ENCODE peak calls at places on chromosomes 6 and 20, in six cellular contexts. V, P, H, G, J and Q are unnamed samples.

GRCh38 chr6:108453601-108454157 is 107.0 kb upstream of the FOXO3 start:
- DNase-seq in V (peak; percentile 42), P (no peak), H (no peak), G (no peak), J (no peak), Q (peak; percentile 85)

GRCh38 chr6:129297592-129297991 is 412.4 kb downstream of the ARHGAP18 start:
- DNase-seq in V (no peak), P (no peak), H (no peak), G (peak; percentile 6), J (no peak), Q (no peak)

GRCh38 chr6:33085627-33086026 is 9.8 kb downstream of the HLA-DPB1 start:
- DNase-seq in V (no peak), P (no peak), H (no peak), G (no peak), J (no peak), Q (no peak)

GRCh38 chr6:157791461-157791860 is 31.6 kb upstream of the SNX9 start:
- DNase-seq in V (no peak), P (no peak), H (no peak), G (no peak), J (no peak), Q (no peak)

GRCh38 chr6:2476376-2476775 is 231.0 kb upstream of the GMDS start:
- DNase-seq in V (peak; percentile 66), P (no peak), H (peak; percentile 81), G (peak; percentile 90), J (no peak), Q (no peak)

GRCh38 chr6:122063090-122063489 is 336.4 kb upstream of the HSF2 start:
- DNase-seq in V (no peak), P (no peak), H (no peak), G (no peak), J (peak; percentile 18), Q (no peak)

GRCh38 chr6:107667790-107668189 is 156.3 kb downstream of the SCML4 start:
- DNase-seq in V (no peak), P (no peak), H (no peak), G (no peak), J (no peak), Q (no peak)

GRCh38 chr6:123182998-123183397 is 187.0 kb downstream of the CLVS2 start:
- DNase-seq in V (no peak), P (no peak), H (no peak), G (no peak), J (no peak), Q (no peak)

GRCh38 chr6:150276168-150276958 is 92.4 kb upstream of the IYD start:
- DNase-seq in V (no peak), P (no peak), H (no peak), G (no peak), J (no peak), Q (no peak)

GRCh38 chr6:40504274-40504673 is 82.9 kb downstream of the LRFN2 start:
- DNase-seq in V (peak; percentile 18), P (no peak), H (no peak), G (no peak), J (no peak), Q (no peak)

GRCh38 chr6:8947900-8948299 is 512.6 kb upstream of the SLC35B3 start:
- DNase-seq in V (no peak), P (no peak), H (no peak), G (no peak), J (no peak), Q (no peak)

GRCh38 chr6:130018830-130019795 is 732 bp downstream of the L3MBTL3 start:
- DNase-seq in V (peak; percentile 64), P (peak; percentile 56), H (peak; percentile 20), G (peak; percentile 19), J (peak; percentile 76), Q (peak; percentile 39)

GRCh38 chr6:168088161-168089106 is 9.4 kb upstream of the FRMD1 start:
- DNase-seq in V (peak; percentile 24), P (peak; percentile 66), H (no peak), G (no peak), J (peak; percentile 85), Q (no peak)

GRCh38 chr6:107656381-107656780 is 166.5 kb downstream of the SOBP start:
- DNase-seq in V (no peak), P (no peak), H (no peak), G (no peak), J (no peak), Q (no peak)

GRCh38 chr20:23227274-23227673 is 123.3 kb upstream of the NXT1 start:
- DNase-seq in V (no peak), P (no peak), H (no peak), G (no peak), J (no peak), Q (no peak)

GRCh38 chr6:150620763-150621162 is 21.1 kb downstream of the PLEKHG1 start:
- DNase-seq in V (no peak), P (no peak), H (no peak), G (no peak), J (no peak), Q (no peak)

GRCh38 chr6:126804255-126805064 is 314.0 kb upstream of the RSPO3 start:
- DNase-seq in V (peak; percentile 71), P (peak; percentile 74), H (peak; percentile 10), G (peak; percentile 63), J (peak; percentile 59), Q (peak; percentile 55)

GRCh38 chr6:25342784-25343183 is 63.6 kb downstream of the CARMIL1 start:
- DNase-seq in V (peak; percentile 71), P (no peak), H (no peak), G (no peak), J (no peak), Q (no peak)

GRCh38 chr6:145276746-145277145 is 458.6 kb downstream of the EPM2A start:
- DNase-seq in V (peak; percentile 18), P (no peak), H (no peak), G (no peak), J (peak; percentile 31), Q (no peak)

GRCh38 chr6:84027340-84028183 is 6.0 kb upstream of the MRAP2 start:
- DNase-seq in V (peak; percentile 86), P (no peak), H (peak; percentile 33), G (peak; percentile 74), J (no peak), Q (no peak)

GRCh38 chr6:56864171-56864616 is 90.7 kb upstream of the BEND6 start:
- DNase-seq in V (no peak), P (no peak), H (no peak), G (peak; percentile 75), J (no peak), Q (no peak)

GRCh38 chr20:3090565-3090964 is 6.0 kb upstream of the AVP start:
- DNase-seq in V (no peak), P (no peak), H (no peak), G (no peak), J (no peak), Q (no peak)

GRCh38 chr6:84652356-84653026 is 111.9 kb downstream of the TBX18 start:
- DNase-seq in V (peak; percentile 80), P (no peak), H (peak; percentile 23), G (peak; percentile 87), J (no peak), Q (no peak)

GRCh38 chr6:47780510-47781356 is 1.1 kb upstream of the OPN5 start:
- DNase-seq in V (peak; percentile 75), P (peak; percentile 79), H (peak; percentile 32), G (peak; percentile 89), J (peak; percentile 66), Q (peak; percentile 54)

GRCh38 chr6:136289327-136289578 is 393 bp downstream of the BCLAF1 start:
- DNase-seq in V (peak; percentile 97), P (peak; percentile 95), H (peak; percentile 91), G (peak; percentile 82), J (peak; percentile 96), Q (peak; percentile 90)

GRCh38 chr20:37907677-37908397 is 4.9 kb downstream of the VSTM2L start:
- DNase-seq in V (peak; percentile 86), P (peak; percentile 55), H (peak; percentile 91), G (peak; percentile 93), J (peak; percentile 85), Q (no peak)

GRCh38 chr20:34093895-34094294 is 18.1 kb downstream of the EIF2S2 start:
- DNase-seq in V (no peak), P (no peak), H (no peak), G (no peak), J (no peak), Q (no peak)
- H3F3A ChIP-seq in V (peaks cover 87% of the 10 kb centered on the region), P (peaks cover 16% of the 10 kb centered on the region), H (peaks cover 97% of the 10 kb centered on the region), G (peaks cover 20% of the 10 kb centered on the region), J (peaks cover 30% of the 10 kb centered on the region), Q (peaks cover 65% of the 10 kb centered on the region)

GRCh38 chr6:28709478-28710349 is 184.0 kb downstream of the GPX5 start:
- DNase-seq in V (no peak), P (peak; percentile 68), H (no peak), G (no peak), J (peak; percentile 84), Q (no peak)
- H3K4me3 ChIP-seq in V (peak overlapping the region; percentile 45), P (peak overlapping the region; percentile 93), H (peak overlapping the region; percentile 69), G (no peak overlapping the region), J (peak overlapping the region; percentile 63), Q (no peak overlapping the region)

DNA sequence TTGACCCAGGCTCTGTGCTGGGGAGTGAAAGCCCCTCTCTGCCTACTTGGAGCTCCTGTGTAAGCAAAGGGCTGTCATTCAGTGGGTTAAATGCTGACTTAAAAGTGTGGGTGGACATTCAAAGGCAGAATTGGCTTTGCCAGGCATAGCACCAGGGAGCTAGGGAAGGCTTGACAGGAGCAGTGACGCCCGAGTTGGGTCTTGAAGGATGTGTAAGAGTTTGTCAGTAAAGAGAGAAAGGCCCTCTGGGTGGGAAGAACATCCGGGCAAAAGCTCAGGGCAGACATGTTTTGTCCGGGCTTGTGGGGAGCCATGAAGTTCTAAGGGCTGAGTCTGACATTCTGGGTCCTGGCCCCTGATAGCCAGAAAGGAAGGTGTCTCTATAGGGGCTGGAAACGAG is 27.9 kb upstream of the CHMP4B start:
- DNase-seq in V (no peak), P (no peak), H (no peak), G (no peak), J (no peak), Q (no peak)
- H3F3A ChIP-seq in V (no peaks in the 10 kb centered on the region), P (no peaks in the 10 kb centered on the region), H (peaks cover 32% of the 10 kb centered on the region), G (no peaks in the 10 kb centered on the region), J (no peaks in the 10 kb centered on the region), Q (peaks cover 22% of the 10 kb centered on the region)

GRCh38 chr20:58596244-58597010 is 54.7 kb upstream of the STX16 start:
- DNase-seq in V (peak; percentile 39), P (no peak), H (no peak), G (no peak), J (no peak), Q (no peak)

GRCh38 chr20:58597021-58597940 is 53.8 kb upstream of the STX16 start:
- DNase-seq in V (peak; percentile 62), P (no peak), H (no peak), G (no peak), J (peak; percentile 67), Q (no peak)

GRCh38 chr20:58592076-58592695 is 58.9 kb upstream of the STX16 start:
- DNase-seq in V (no peak), P (no peak), H (no peak), G (no peak), J (no peak), Q (no peak)

GRCh38 chr20:58595167-58595566 is 55.9 kb upstream of the STX16 start:
- DNase-seq in V (no peak), P (no peak), H (no peak), G (peak; percentile 13), J (no peak), Q (no peak)

DNA sequence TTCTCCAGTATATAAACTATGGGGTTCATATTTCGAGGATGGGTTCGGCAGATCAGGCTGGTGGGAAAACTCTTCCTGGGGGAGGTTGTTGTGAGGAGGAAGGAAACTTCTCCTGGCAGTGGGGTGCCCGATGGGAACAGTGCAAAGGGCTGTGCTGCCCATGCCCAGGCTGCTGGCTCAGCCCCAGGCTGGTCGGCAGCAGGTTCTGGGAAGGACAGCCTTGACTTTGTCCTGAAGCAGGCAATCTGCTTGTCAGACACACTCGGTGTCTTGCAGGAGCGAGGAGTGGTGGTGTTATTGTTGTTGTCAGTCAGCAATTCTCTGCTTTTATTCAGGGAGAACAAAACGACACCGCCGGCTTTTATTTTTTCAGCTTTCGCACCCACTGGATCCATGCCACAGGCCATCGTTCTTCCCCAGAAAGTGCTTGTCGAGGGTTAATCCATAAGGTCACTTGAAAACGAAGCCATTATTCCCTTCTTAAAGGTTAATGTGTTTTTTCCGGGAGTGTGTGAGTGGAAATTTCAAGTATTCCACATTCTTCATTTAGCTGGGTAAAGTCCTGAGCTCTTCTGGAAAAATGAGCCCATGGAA is 57.1 kb upstream of the STX16 start:
- DNase-seq in V (no peak), P (no peak), H (no peak), G (no peak), J (peak; percentile 21), Q (no peak)
- H3K4me3 ChIP-seq in V (no peak overlapping the region), P (no peak overlapping the region), H (no peak overlapping the region), G (no peak overlapping the region), J (no peak overlapping the region), Q (no peak overlapping the region)